ENCODE peak calls at places on chromosome 11, in five cellular contexts. One of them, this sample, is unnamed.

GRCh38 chr11:19819148-19819547 is 106.5 kb downstream of the NAV2 start:
- DNase-seq in K562: no peak
- DNase-seq in spleen: no peak
- DNase-seq in sigmoid colon: no peak
- DNase-seq in prostate gland: no peak
- DNase-seq in this sample: no peak

GRCh38 chr11:58652726-58653280 is 30.3 kb downstream of the CNTF start:
- DNase-seq in spleen: no peak
- DNase-seq in prostate gland: no peak
- DNase-seq in sigmoid colon: no peak
- DNase-seq in K562: no peak
- DNase-seq in this sample: no peak

GRCh38 chr11:44784784-44785183 is 58.0 kb downstream of the TSPAN18 start:
- DNase-seq in prostate gland: no peak
- DNase-seq in K562: no peak
- DNase-seq in sigmoid colon: no peak
- DNase-seq in spleen: no peak
- DNase-seq in this sample: peak

GRCh38 chr11:2983908-2984307 is 8.2 kb downstream of the NAP1L4 start:
- DNase-seq in K562: no peak
- DNase-seq in prostate gland: no peak
- DNase-seq in spleen: no peak
- DNase-seq in sigmoid colon: no peak
- DNase-seq in this sample: no peak

GRCh38 chr11:35981581-35981980 is 37.7 kb downstream of the LDLRAD3 start:
- DNase-seq in sigmoid colon: no peak
- DNase-seq in prostate gland: no peak
- DNase-seq in spleen: no peak
- DNase-seq in K562: no peak
- DNase-seq in this sample: no peak

GRCh38 chr11:12803086-12803826 is 129.0 kb downstream of the TEAD1 start:
- DNase-seq in K562: no peak
- DNase-seq in sigmoid colon: no peak
- DNase-seq in prostate gland: no peak
- DNase-seq in spleen: no peak
- DNase-seq in this sample: no peak

GRCh38 chr11:132022718-132023117 is 652.3 kb downstream of the NTM start:
- DNase-seq in K562: no peak
- DNase-seq in sigmoid colon: no peak
- DNase-seq in prostate gland: no peak
- DNase-seq in spleen: no peak
- DNase-seq in this sample: no peak

GRCh38 chr11:1260023-1260501 is 37.2 kb downstream of the MUC5B start:
- DNase-seq in K562: peak
- DNase-seq in sigmoid colon: no peak
- DNase-seq in spleen: no peak
- DNase-seq in prostate gland: no peak
- DNase-seq in this sample: no peak

GRCh38 chr11:44868021-44868420 is 82.7 kb downstream of the TP53I11 start:
- DNase-seq in prostate gland: no peak
- DNase-seq in sigmoid colon: no peak
- DNase-seq in K562: no peak
- DNase-seq in spleen: no peak
- DNase-seq in this sample: no peak

GRCh38 chr11:76861490-76861953 is 804 bp downstream of the ACER3 start:
- DNase-seq in prostate gland: no peak
- DNase-seq in sigmoid colon: no peak
- DNase-seq in spleen: no peak
- DNase-seq in K562: no peak
- DNase-seq in this sample: no peak

GRCh38 chr11:58507355-58507754 is 550 bp downstream of the OR5B21 start:
- DNase-seq in sigmoid colon: no peak
- DNase-seq in prostate gland: no peak
- DNase-seq in spleen: no peak
- DNase-seq in K562: no peak
- DNase-seq in this sample: no peak

GRCh38 chr11:116636341-116636968 is 136.3 kb downstream of the BUD13 start:
- DNase-seq in sigmoid colon: no peak
- DNase-seq in spleen: no peak
- DNase-seq in K562: no peak
- DNase-seq in prostate gland: no peak
- DNase-seq in this sample: no peak

GRCh38 chr11:79670846-79671245 is 230.0 kb upstream of the TENM4 start:
- DNase-seq in K562: no peak
- DNase-seq in sigmoid colon: no peak
- DNase-seq in prostate gland: no peak
- DNase-seq in spleen: no peak
- DNase-seq in this sample: no peak

GRCh38 chr11:133197425-133197824 is 334.9 kb downstream of the OPCML start:
- DNase-seq in sigmoid colon: no peak
- DNase-seq in K562: no peak
- DNase-seq in prostate gland: no peak
- DNase-seq in spleen: no peak
- DNase-seq in this sample: no peak

GRCh38 chr11:76218449-76219206 is 12.3 kb upstream of the WNT11 start:
- DNase-seq in sigmoid colon: no peak
- DNase-seq in spleen: no peak
- DNase-seq in prostate gland: no peak
- DNase-seq in K562: no peak
- DNase-seq in this sample: no peak

GRCh38 chr11:129259950-129260349 is 67.8 kb upstream of the ARHGAP32 start:
- DNase-seq in K562: no peak
- DNase-seq in spleen: no peak
- DNase-seq in sigmoid colon: no peak
- DNase-seq in prostate gland: no peak
- DNase-seq in this sample: no peak

GRCh38 chr11:70650075-70650909 is 252.0 kb downstream of the CTTN start:
- DNase-seq in prostate gland: peak
- DNase-seq in spleen: no peak
- DNase-seq in sigmoid colon: no peak
- DNase-seq in K562: peak
- DNase-seq in this sample: peak

GRCh38 chr11:119471329-119471728 is 48.4 kb upstream of the THY1 start:
- DNase-seq in prostate gland: no peak
- DNase-seq in sigmoid colon: no peak
- DNase-seq in K562: no peak
- DNase-seq in spleen: no peak
- DNase-seq in this sample: no peak

GRCh38 chr11:96817488-96817887 is 427.7 kb downstream of the JRKL start:
- DNase-seq in spleen: no peak
- DNase-seq in K562: peak
- DNase-seq in sigmoid colon: no peak
- DNase-seq in prostate gland: no peak
- DNase-seq in this sample: no peak

GRCh38 chr11:113245216-113245615 is 69.2 kb upstream of the TTC12 start:
- DNase-seq in prostate gland: no peak
- DNase-seq in spleen: no peak
- DNase-seq in K562: no peak
- DNase-seq in sigmoid colon: no peak
- DNase-seq in this sample: no peak

GRCh38 chr11:1534682-1535081 is 37.4 kb downstream of the DUSP8 start:
- DNase-seq in sigmoid colon: no peak
- DNase-seq in K562: no peak
- DNase-seq in prostate gland: no peak
- DNase-seq in spleen: no peak
- DNase-seq in this sample: no peak

GRCh38 chr11:102831128-102831708 is 12.2 kb downstream of the MMP3 start:
- DNase-seq in prostate gland: peak
- DNase-seq in spleen: no peak
- DNase-seq in K562: no peak
- DNase-seq in sigmoid colon: peak
- DNase-seq in this sample: no peak

GRCh38 chr11:120004723-120005122 is 133.2 kb downstream of the TRIM29 start:
- DNase-seq in K562: no peak
- DNase-seq in sigmoid colon: no peak
- DNase-seq in prostate gland: no peak
- DNase-seq in spleen: no peak
- DNase-seq in this sample: no peak

GRCh38 chr11:8833568-8834275 is 77.3 kb upstream of the AKIP1 start:
- DNase-seq in K562: no peak
- DNase-seq in sigmoid colon: peak
- DNase-seq in prostate gland: no peak
- DNase-seq in spleen: no peak
- DNase-seq in this sample: no peak

GRCh38 chr11:10893713-10894112 is 35.9 kb upstream of the ZBED5 start:
- DNase-seq in spleen: no peak
- DNase-seq in sigmoid colon: no peak
- DNase-seq in prostate gland: no peak
- DNase-seq in K562: no peak
- DNase-seq in this sample: no peak

GRCh38 chr11:36425593-36426206 is 84.4 kb downstream of the TRAF6 start:
- DNase-seq in sigmoid colon: no peak
- DNase-seq in prostate gland: no peak
- DNase-seq in K562: no peak
- DNase-seq in spleen: no peak
- DNase-seq in this sample: no peak

GRCh38 chr11:813440-814096 is 3.8 kb downstream of the RPLP2 start:
- DNase-seq in sigmoid colon: no peak
- DNase-seq in prostate gland: no peak
- DNase-seq in K562: no peak
- DNase-seq in spleen: no peak
- DNase-seq in this sample: no peak

GRCh38 chr11:59266491-59266890 is 53.8 kb upstream of the MPEG1 start:
- DNase-seq in spleen: no peak
- DNase-seq in K562: no peak
- DNase-seq in prostate gland: no peak
- DNase-seq in sigmoid colon: no peak
- DNase-seq in this sample: no peak

GRCh38 chr11:10809373-10810199 is 860 bp upstream of the EIF4G2 start:
- DNase-seq in spleen: peak
- DNase-seq in prostate gland: no peak
- DNase-seq in K562: peak
- DNase-seq in sigmoid colon: peak
- DNase-seq in this sample: no peak

GRCh38 chr11:120558754-120559431 is 47.3 kb downstream of the GRIK4 start:
- DNase-seq in K562: no peak
- DNase-seq in prostate gland: no peak
- DNase-seq in spleen: no peak
- DNase-seq in sigmoid colon: no peak
- DNase-seq in this sample: no peak

GRCh38 chr11:102251423-102251822 is 65.9 kb upstream of the BIRC3 start:
- DNase-seq in prostate gland: no peak
- DNase-seq in spleen: no peak
- DNase-seq in K562: no peak
- DNase-seq in sigmoid colon: no peak
- DNase-seq in this sample: no peak

GRCh38 chr11:106493751-106494150 is 416.3 kb downstream of the AASDHPPT start:
- DNase-seq in K562: no peak
- DNase-seq in spleen: no peak
- DNase-seq in sigmoid colon: no peak
- DNase-seq in prostate gland: no peak
- DNase-seq in this sample: no peak

GRCh38 chr11:100574894-100575769 is 112.0 kb upstream of the ARHGAP42 start:
- DNase-seq in sigmoid colon: no peak
- DNase-seq in spleen: no peak
- DNase-seq in prostate gland: no peak
- DNase-seq in K562: no peak
- DNase-seq in this sample: peak

GRCh38 chr11:132032555-132032954 is 662.1 kb downstream of the NTM start:
- DNase-seq in spleen: no peak
- DNase-seq in prostate gland: no peak
- DNase-seq in sigmoid colon: no peak
- DNase-seq in K562: no peak
- DNase-seq in this sample: no peak

GRCh38 chr11:107808526-107808925 is 50.1 kb downstream of the SLC35F2 start:
- DNase-seq in prostate gland: no peak
- DNase-seq in spleen: no peak
- DNase-seq in sigmoid colon: no peak
- DNase-seq in K562: no peak
- DNase-seq in this sample: no peak

GRCh38 chr11:74926304-74927030 is 22.4 kb downstream of the XRRA1 start:
- DNase-seq in spleen: no peak
- DNase-seq in sigmoid colon: no peak
- DNase-seq in prostate gland: no peak
- DNase-seq in K562: no peak
- DNase-seq in this sample: no peak

GRCh38 chr11:64892838-64893193 is 14.4 kb upstream of the EHD1 start:
- DNase-seq in spleen: no peak
- DNase-seq in prostate gland: no peak
- DNase-seq in K562: no peak
- DNase-seq in sigmoid colon: no peak
- DNase-seq in this sample: no peak
- H3K4me3 ChIP-seq in spleen: no peak
- H3K4me3 ChIP-seq in prostate gland: no peak
- H3K4me3 ChIP-seq in K562: no peak
- H3K4me3 ChIP-seq in sigmoid colon: no peak
- H3K4me3 ChIP-seq in this sample: no peak

DNA sequence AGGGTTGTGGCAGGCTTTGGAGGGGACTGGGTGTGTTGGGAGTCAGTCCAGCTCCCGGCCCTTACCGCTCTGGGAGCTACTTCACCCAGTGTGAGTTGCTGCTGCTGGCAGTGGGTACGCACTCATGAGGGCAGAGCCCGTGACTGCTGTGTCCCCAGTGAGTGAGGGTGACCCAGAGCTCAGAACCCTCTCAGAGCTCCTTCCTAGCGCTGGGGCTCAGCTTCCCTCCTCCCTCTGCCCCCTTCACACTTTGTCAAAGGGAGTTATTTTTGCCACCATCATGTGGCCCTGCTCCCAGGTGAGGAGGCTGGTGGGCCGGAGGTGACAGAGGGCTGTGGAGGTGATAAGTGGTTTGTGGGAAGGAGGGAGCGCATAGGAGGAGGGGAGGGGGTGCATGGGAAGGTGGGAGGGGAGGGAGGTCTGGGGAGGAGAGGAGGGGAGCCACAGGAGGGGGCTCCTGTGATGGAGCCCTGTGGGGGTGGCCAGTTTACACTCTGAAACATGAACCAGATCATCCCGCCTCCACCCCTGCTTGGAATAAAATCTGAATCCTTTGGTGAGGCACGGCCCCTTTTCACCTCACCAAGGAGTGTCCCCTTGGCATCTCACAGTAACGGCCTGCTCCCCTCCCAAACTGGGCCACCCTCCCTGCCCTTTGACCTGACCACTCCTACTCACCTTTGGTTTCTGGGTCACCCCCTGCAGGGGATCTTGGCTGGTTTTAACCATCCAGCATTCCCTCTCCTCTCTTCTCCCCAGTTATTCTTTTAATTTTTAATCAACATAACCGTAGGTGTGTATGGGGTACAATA is 9.9 kb downstream of the NDUFV1 start:
- DNase-seq in K562: no peak
- DNase-seq in prostate gland: no peak
- DNase-seq in spleen: no peak
- DNase-seq in sigmoid colon: no peak
- DNase-seq in this sample: no peak
- TF ChIP-seq POLR2AphosphoS5 in K562: no peak
- TF ChIP-seq POLR2AphosphoS5 in prostate gland: no peak
- TF ChIP-seq POLR2AphosphoS5 in spleen: no peak
- TF ChIP-seq POLR2AphosphoS5 in sigmoid colon: no peak
- TF ChIP-seq POLR2AphosphoS5 in this sample: no peak

GRCh38 chr11:7532395-7532794 is 18.6 kb downstream of the PPFIBP2 start:
- DNase-seq in K562: no peak
- DNase-seq in prostate gland: no peak
- DNase-seq in sigmoid colon: no peak
- DNase-seq in spleen: no peak
- DNase-seq in this sample: no peak
- H3K4me3 ChIP-seq in K562: no peak
- H3K4me3 ChIP-seq in prostate gland: no peak
- H3K4me3 ChIP-seq in sigmoid colon: no peak
- H3K4me3 ChIP-seq in spleen: no peak
- H3K4me3 ChIP-seq in this sample: no peak

GRCh38 chr11:33733978-33734377 is 2.2 kb downstream of the CD59 start:
- DNase-seq in K562: no peak
- DNase-seq in spleen: no peak
- DNase-seq in sigmoid colon: no peak
- DNase-seq in prostate gland: no peak
- DNase-seq in this sample: no peak
- TF ChIP-seq POLR2AphosphoS5 in K562: no peak
- TF ChIP-seq POLR2AphosphoS5 in spleen: no peak
- TF ChIP-seq POLR2AphosphoS5 in sigmoid colon: no peak
- TF ChIP-seq POLR2AphosphoS5 in prostate gland: no peak
- TF ChIP-seq POLR2AphosphoS5 in this sample: no peak

This sample was measured in SK-N-MC.